ENCODE peak calls at places on chromosomes 11 and 22, in four cellular contexts. R, F, P and T are unnamed samples. For H3K4me1 and H3K36me3, the result is how much of the 10 kb centered on the place peaks cover.

GRCh38 chr11:44615041-44615513 is 49.6 kb downstream of the CD82 start:
- DNase-seq in R (no peak), F (no peak), P (no peak), T (peak)

GRCh38 chr22:20566420-20567260 is 59.2 kb downstream of the MED15 start:
- DNase-seq in R (peak), F (no peak), P (no peak), T (peak)

GRCh38 chr22:42080287-42080686 is 787 bp downstream of the SMDT1 start:
- DNase-seq in R (peak), F (no peak), P (no peak), T (no peak)

GRCh38 chr22:21829523-21829922 is 37.9 kb downstream of the MAPK1 start:
- DNase-seq in R (no peak), F (no peak), P (no peak), T (no peak)

GRCh38 chr11:79437274-79437980 is 3.4 kb downstream of the TENM4 start:
- DNase-seq in R (peak), F (no peak), P (peak), T (peak)

GRCh38 chr11:134613646-134614045 is 201.6 kb upstream of the B3GAT1 start:
- DNase-seq in R (no peak), F (no peak), P (no peak), T (no peak)

GRCh38 chr11:76609736-76610370 is 60.7 kb downstream of the LRRC32 start:
- DNase-seq in R (no peak), F (no peak), P (no peak), T (no peak)

GRCh38 chr22:25402501-25403283 is 161.8 kb upstream of the GRK3 start:
- DNase-seq in R (peak), F (no peak), P (no peak), T (peak)

GRCh38 chr11:27525824-27526516 is 19.4 kb upstream of the LIN7C start:
- DNase-seq in R (no peak), F (no peak), P (no peak), T (no peak)

GRCh38 chr11:115488945-115489344 is 15.3 kb downstream of the CADM1 start:
- DNase-seq in R (no peak), F (no peak), P (no peak), T (no peak)

GRCh38 chr22:22005945-22006595 is 23.5 kb upstream of the TOP3B start:
- DNase-seq in R (no peak), F (no peak), P (no peak), T (no peak)

GRCh38 chr11:111602865-111603632 is 800 bp downstream of the SIK2 start:
- DNase-seq in R (peak), F (no peak), P (peak), T (peak)

GRCh38 chr22:38411016-38411415 is 44.0 kb downstream of the KCNJ4 start:
- DNase-seq in R (no peak), F (no peak), P (no peak), T (peak)

GRCh38 chr11:110022548-110022947 is 70.6 kb upstream of the ZC3H12C start:
- DNase-seq in R (no peak), F (no peak), P (no peak), T (no peak)

DNA sequence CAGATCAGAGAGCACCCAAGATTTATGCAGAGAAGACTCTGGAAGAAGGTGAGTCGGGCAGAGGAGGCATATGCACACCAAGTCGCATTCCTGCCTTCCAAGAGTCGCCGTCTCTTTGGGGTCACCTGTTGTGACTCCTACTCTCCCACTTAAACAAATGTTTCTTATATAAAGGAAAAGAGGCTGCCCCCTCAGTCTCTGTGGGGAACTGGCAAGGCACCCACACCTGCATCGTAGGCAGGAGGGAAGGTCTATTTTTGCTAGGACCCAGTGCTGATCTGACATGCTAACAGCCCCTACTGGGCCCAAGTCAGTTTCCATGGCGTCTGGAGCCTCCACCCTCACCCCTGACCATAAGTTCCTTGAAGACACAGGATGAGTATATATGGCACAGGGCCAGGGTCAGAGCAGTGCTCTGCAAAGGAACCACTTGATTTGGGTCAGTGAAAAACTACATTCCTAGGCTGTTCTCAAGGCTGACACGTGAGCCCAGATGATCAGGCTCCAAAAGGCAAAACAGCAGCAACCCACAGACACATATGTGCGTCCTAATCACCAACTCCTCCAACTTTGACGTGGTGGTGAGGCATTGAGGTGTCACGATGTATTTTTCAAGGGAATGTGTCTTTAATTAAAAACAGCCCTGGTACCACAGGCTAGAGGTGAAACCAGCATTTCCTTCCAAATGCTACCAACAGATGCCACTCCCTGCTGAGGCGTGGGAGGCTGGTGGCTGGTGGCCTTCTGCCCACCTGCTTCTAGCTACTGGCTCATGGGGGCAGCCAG is 55.6 kb upstream of the CSNK2A3 start:
- DNase-seq in R (no peak), F (no peak), P (no peak), T (no peak)
- H3K4me1 ChIP-seq in R (under half), F (under half), P (under half), T (under half)

GRCh38 chr11:68813778-68814177 is 27.9 kb downstream of the CPT1A start:
- DNase-seq in R (no peak), F (no peak), P (no peak), T (no peak)
- H3K36me3 ChIP-seq in R (under half), F (under half), P (under half), T (under half)

GRCh38 chr11:67357831-67358555 is 4.6 kb upstream of the POLD4 start:
- DNase-seq in R (no peak), F (no peak), P (no peak), T (no peak)

GRCh38 chr11:67356867-67357561 is 3.7 kb upstream of the POLD4 start:
- DNase-seq in R (peak), F (no peak), P (peak), T (no peak)

GRCh38 chr11:67355023-67355793 is 1.9 kb upstream of the POLD4 start:
- DNase-seq in R (no peak), F (no peak), P (no peak), T (peak)

GRCh38 chr11:67355794-67356550 is 2.6 kb upstream of the POLD4 start:
- DNase-seq in R (peak), F (no peak), P (no peak), T (peak)

GRCh38 chr11:67356551-67356866 is 3.2 kb upstream of the POLD4 start:
- DNase-seq in R (no peak), F (no peak), P (no peak), T (no peak)
- H3K4me1 ChIP-seq in R (half or more), F (half or more), P (under half), T (under half)

DNA sequence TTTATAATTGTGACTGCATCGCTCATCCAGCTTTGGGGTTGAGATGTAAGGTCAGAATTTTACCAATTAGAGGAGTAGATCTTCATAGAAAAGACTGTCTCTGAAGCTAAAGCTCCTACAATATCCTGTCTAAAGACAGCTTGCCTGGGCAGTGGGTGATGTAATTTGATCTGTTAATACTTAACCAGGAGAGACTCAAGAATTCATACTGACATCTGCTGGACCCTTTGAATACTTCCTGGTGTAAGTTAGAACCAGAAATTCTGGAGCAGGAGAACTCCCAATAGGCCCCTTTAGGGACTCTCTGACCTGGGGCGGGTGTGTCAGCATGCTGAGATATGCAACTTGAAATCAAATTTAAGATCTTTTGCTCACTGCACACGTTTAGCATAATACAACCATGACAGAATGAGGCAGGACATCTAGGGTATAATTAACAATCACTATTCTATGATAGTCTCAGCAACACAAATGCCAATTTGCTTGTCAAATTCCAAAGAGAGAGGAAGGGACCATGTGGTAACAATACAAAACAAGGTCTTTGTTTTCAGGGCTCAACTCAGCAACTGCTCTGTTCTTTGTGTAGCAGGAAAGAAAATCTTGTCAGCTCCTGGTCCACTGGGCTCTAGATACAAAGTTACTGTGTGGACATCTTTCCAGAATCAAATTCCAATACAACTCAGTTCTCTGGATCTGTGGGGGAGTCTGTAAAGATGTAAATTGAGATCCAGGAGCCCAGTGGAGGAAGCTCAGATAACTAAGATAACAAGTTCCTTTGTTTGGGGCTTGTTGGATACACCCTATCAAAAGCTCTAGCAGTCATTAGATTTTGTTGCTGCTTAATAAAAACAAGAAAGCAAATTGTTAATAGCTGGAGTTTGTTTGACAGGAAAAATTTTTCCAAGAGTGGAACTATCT is 144.0 kb downstream of the INSC start:
- DNase-seq in R (no peak), F (peak), P (no peak), T (no peak)
- H3K36me3 ChIP-seq in R (under half), F (under half), P (under half), T (under half)